ENCODE peak calls at places on chromosomes 3 and 15, in four cellular contexts. Q is HepG2, N is H1, Z is K562. W is an unnamed sample.

GRCh38 chr3:191961529-191961928 is 500.6 kb downstream of the PYDC2 start:
- DNase-seq in Q (no peak), N (no peak), Z (no peak), W (no peak)

GRCh38 chr3:138089091-138089490 is 26.3 kb downstream of the DZIP1L start:
- DNase-seq in Q (peak), N (no peak), Z (no peak), W (no peak)

GRCh38 chr3:127462111-127462655 is 128.3 kb downstream of the TPRA1 start:
- DNase-seq in Q (no peak), N (no peak), Z (no peak), W (no peak)

GRCh38 chr3:49461443-49462171 is 8.5 kb upstream of the DAG1 start:
- DNase-seq in Q (no peak), N (peak), Z (no peak), W (no peak)

GRCh38 chr3:52032702-52033408 is 23.5 kb downstream of the DUSP7 start:
- DNase-seq in Q (no peak), N (no peak), Z (no peak), W (no peak)

GRCh38 chr3:55000546-55000945 is 72.7 kb upstream of the LRTM1 start:
- DNase-seq in Q (no peak), N (no peak), Z (no peak), W (no peak)

GRCh38 chr3:52228266-52228665 is 2.8 kb upstream of the TLR9 start:
- DNase-seq in Q (no peak), N (no peak), Z (no peak), W (no peak)

GRCh38 chr15:71807125-71807629 is 3.2 kb upstream of the NR2E3 start:
- DNase-seq in Q (no peak), N (peak), Z (no peak), W (no peak)

GRCh38 chr3:49266410-49267170 is 10.4 kb downstream of the C3orf62 start:
- DNase-seq in Q (no peak), N (no peak), Z (no peak), W (no peak)

GRCh38 chr15:44738340-44738984 is 2.1 kb downstream of the TRIM69 start:
- DNase-seq in Q (peak), N (no peak), Z (peak), W (peak)

GRCh38 chr3:149572796-149573414 is 84.9 kb downstream of the WWTR1 start:
- DNase-seq in Q (no peak), N (no peak), Z (no peak), W (no peak)

GRCh38 chr3:193605876-193606275 is 12.9 kb downstream of the OPA1 start:
- DNase-seq in Q (peak), N (peak), Z (peak), W (peak)

GRCh38 chr15:91306155-91306554 is 206.1 kb downstream of the SV2B start:
- DNase-seq in Q (no peak), N (no peak), Z (no peak), W (no peak)

GRCh38 chr3:173065543-173065970 is 75.5 kb downstream of the SPATA16 start:
- DNase-seq in Q (no peak), N (no peak), Z (no peak), W (no peak)

GRCh38 chr15:62212746-62213145 is 47.7 kb upstream of the C2CD4B start:
- DNase-seq in Q (no peak), N (no peak), Z (no peak), W (no peak)

GRCh38 chr3:135197246-135197645 is 402.2 kb downstream of the EPHB1 start:
- DNase-seq in Q (no peak), N (no peak), Z (no peak), W (no peak)

GRCh38 chr3:157082305-157082981 is 77.5 kb downstream of the CCNL1 start:
- DNase-seq in Q (no peak), N (no peak), Z (no peak), W (peak)

GRCh38 chr15:83472151-83472550 is 25.0 kb downstream of the SH3GL3 start:
- DNase-seq in Q (no peak), N (no peak), Z (no peak), W (no peak)

GRCh38 chr3:73448041-73448440 is 176.7 kb downstream of the PDZRN3 start:
- DNase-seq in Q (no peak), N (no peak), Z (no peak), W (no peak)

GRCh38 chr3:197539651-197540051 is 16.1 kb downstream of the BDH1 start:
- DNase-seq in Q (no peak), N (no peak), Z (no peak), W (peak)

GRCh38 chr3:186869253-186870235 is 27.0 kb downstream of the ADIPOQ start:
- DNase-seq in Q (no peak), N (no peak), Z (no peak), W (no peak)

GRCh38 chr3:190382082-190382481 is 5.9 kb upstream of the CLDN16 start:
- DNase-seq in Q (no peak), N (no peak), Z (no peak), W (no peak)

GRCh38 chr15:51104512-51104911 is 9.8 kb upstream of the TNFAIP8L3 start:
- DNase-seq in Q (no peak), N (no peak), Z (no peak), W (no peak)
- TF ChIP-seq ATF3 in Q (no peak), N (no peak), Z (no peak), W (no peak)

GRCh38 chr3:42035007-42035406 is 56.1 kb upstream of the TRAK1 start:
- DNase-seq in Q (no peak), N (no peak), Z (no peak), W (no peak)

GRCh38 chr3:42032693-42033349 is 58.3 kb upstream of the TRAK1 start:
- DNase-seq in Q (peak), N (no peak), Z (no peak), W (no peak)

GRCh38 chr3:42033741-42034140 is 57.4 kb upstream of the TRAK1 start:
- DNase-seq in Q (no peak), N (no peak), Z (no peak), W (no peak)

GRCh38 chr3:42028474-42028873 is 62.7 kb upstream of the TRAK1 start:
- DNase-seq in Q (no peak), N (no peak), Z (no peak), W (no peak)

DNA sequence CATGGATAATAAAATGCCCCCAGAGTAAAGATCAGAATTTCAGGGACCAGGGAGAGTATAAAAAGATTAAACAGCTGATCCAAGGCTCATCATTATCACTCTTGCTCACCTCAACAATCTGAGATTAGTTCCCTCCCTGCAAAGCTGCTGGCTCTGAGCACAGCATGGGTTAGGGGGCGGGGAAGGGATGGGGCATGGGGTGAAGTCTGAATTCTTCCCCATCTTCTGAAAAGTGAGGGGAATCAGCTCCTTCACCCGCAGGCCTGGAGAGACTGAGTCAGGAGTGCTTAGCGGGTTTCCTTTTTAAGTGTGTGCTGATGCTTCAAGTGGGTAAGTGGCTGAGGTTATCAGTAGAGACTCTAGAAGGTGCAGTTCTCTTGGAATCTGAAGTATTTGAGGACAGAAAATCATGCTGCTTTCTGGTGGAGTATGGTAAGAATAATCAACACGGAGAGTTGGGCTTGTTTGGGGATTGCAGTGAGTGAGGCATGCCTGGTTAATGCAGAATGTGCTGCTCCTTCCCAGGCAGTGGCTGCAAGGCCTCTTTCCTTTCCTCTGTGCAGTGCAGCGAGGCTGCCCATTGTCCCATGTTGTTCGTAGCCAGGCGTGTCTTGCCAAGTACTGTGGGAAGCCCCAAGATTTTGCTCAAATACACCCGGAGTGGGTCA is 59.2 kb upstream of the TRAK1 start:
- DNase-seq in Q (no peak), N (no peak), Z (no peak), W (no peak)
- TF ChIP-seq FOSL1 in Q (no peak), N (no peak), Z (no peak), W (no peak)

DNA sequence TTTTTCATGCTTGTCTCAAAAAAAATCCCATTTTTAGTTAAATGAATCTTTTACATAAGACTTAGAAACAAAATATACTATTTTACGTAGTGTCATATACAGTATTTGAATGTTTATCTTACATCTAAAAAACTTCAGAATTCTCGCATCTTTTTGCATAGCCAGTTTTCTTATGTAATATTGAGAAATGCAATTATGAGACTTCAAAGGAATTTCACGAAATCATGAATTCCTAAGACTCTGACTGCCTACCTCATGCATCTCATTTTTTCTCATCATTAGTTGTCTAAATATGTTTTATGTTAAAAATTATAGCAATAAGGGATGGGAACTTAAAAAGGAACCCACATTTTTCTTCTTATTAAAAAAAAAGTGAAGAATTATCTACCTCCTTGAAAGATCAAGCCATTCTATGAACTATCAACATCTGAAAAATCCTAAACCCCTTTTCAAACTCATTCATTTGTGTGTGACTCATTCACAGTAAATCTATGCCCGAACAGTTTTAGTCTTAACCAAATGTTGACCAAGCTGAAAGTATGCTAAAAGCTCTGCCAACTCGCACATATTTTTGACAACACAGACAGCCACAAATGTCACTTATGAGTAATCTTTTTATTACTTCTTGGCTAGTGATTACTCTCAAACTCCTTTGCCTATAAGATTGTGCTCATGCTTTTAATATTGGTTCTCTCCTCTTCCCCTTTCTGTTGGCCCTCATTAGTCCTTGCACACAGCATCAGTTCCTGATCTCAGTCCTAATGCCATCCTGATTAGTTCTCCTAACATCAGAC is 115.9 kb downstream of the DCLK3 start:
- DNase-seq in Q (no peak), N (no peak), Z (no peak), W (peak)
- TF ChIP-seq ATF3 in Q (no peak), N (no peak), Z (no peak), W (no peak)

DNA sequence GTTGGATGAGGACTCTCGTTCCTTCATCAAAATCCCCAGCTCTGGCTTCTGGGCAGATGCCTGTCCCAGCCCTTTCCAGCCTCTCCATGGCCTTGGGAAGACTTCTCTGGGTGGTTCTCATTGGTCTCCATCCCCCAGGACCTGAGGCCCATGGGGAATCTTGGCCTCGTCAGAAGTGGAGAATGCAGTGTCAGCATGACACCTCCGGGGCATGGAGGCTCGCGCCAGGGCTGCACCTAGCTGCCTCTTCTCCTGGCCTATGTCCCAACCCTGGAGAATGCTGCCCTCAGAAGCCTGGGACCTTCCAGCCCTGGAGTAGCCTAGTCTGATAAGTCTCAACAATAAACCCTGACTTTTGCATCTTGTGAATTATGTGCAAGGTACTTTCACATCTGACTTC is 3.0 kb downstream of the KBTBD13 start:
- DNase-seq in Q (no peak), N (no peak), Z (no peak), W (no peak)
- TF ChIP-seq FOSL1 in Q (no peak), N (no peak), Z (no peak), W (no peak)

GRCh38 chr15:84955089-84955848 is 26.4 kb upstream of the PDE8A start:
- DNase-seq in Q (peak), N (peak), Z (peak), W (peak)
- TF ChIP-seq ATF3 in Q (no peak), N (no peak), Z (no peak), W (no peak)

GRCh38 chr3:116053017-116053416 is 392.3 kb downstream of the LSAMP start:
- DNase-seq in Q (no peak), N (no peak), Z (no peak), W (no peak)

GRCh38 chr3:116058844-116059243 is 386.4 kb downstream of the LSAMP start:
- DNase-seq in Q (no peak), N (no peak), Z (no peak), W (no peak)

GRCh38 chr3:116059421-116060096 is 385.7 kb downstream of the LSAMP start:
- DNase-seq in Q (peak), N (no peak), Z (peak), W (peak)

GRCh38 chr3:116057403-116058006 is 387.8 kb downstream of the LSAMP start:
- DNase-seq in Q (no peak), N (no peak), Z (no peak), W (no peak)

GRCh38 chr3:116056280-116056679 is 389.0 kb downstream of the LSAMP start:
- DNase-seq in Q (no peak), N (no peak), Z (no peak), W (no peak)
- TF ChIP-seq FOSL1 in Q (no peak), N (no peak), Z (no peak), W (no peak)

W was measured in HCT116.